ENCODE peak calls at places on chromosomes 4 and X, in four cellular contexts. O, X, S and E are unnamed samples.

GRCh38 chr4:30768278-30768677 is 48.1 kb downstream of the PCDH7 start:
- DNase-seq in X (peak; percentile 73), O (no peak), S (no peak), E (no peak)

GRCh38 chr4:4254666-4255065 is 6.6 kb upstream of the TMEM128 start:
- DNase-seq in X (no peak), S (no peak), O (no peak), E (no peak)

GRCh38 chr4:59994118-59994517 is 1206.0 kb upstream of the ADGRL3 start:
- DNase-seq in X (peak; percentile 56), S (no peak), O (no peak), E (peak; percentile 43)

GRCh38 chr4:162497564-162498167 is 333.9 kb upstream of the FSTL5 start:
- DNase-seq in S (no peak), X (peak; percentile 19), O (peak; percentile 42), E (no peak)

GRCh38 chr4:2285665-2286381 is 23.9 kb upstream of the MXD4 start:
- DNase-seq in O (no peak), X (no peak), S (no peak), E (no peak)

GRCh38 chr4:79682801-79683217 is 274.8 kb upstream of the GK2 start:
- DNase-seq in O (peak; percentile 53), X (no peak), S (no peak), E (no peak)

GRCh38 chrX:102860235-102860634 is 76.8 kb upstream of the RAB40AL start:
- DNase-seq in S (no peak), X (no peak), O (no peak), E (no peak)

GRCh38 chrX:152943826-152944225 is 46.0 kb downstream of the ZNF185 start:
- DNase-seq in S (no peak), O (no peak), X (no peak), E (no peak)

GRCh38 chr4:40721730-40722171 is 28.0 kb upstream of the NSUN7 start:
- DNase-seq in X (no peak), O (peak; percentile 58), S (no peak), E (no peak)

GRCh38 chrX:81890476-81890875 is 688.6 kb downstream of the SH3BGRL start:
- DNase-seq in O (no peak), X (no peak), S (no peak), E (no peak)

GRCh38 chrX:38862100-38862499 is 60.8 kb downstream of the MID1IP1 start:
- DNase-seq in O (no peak), X (peak; percentile 55), S (no peak), E (no peak)

DNA sequence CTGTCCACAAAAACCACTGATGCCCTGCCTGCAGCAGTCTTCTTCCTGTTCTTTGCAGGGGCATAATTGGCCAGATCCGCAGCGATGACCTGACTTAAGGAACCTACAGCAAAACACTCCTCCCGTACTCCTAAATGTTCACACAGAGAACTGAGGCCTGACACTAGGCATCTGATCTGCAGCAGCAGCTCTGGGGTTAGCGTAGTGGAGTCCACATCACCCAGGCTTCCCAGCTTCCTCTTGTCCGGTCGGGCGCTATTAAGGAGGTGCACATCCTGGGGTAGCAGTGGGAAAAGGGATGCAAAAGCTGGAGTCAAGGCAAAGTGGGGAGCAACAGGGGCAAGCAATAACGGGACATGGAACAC is 758 bp downstream of the SCFD2 start:
- DNase-seq in X (peak; percentile 21), S (no peak), O (peak; percentile 27), E (peak; percentile 29)
- H4K8ac ChIP-seq in X (no peak overlapping the region), S (peak overlapping the region; percentile 39), O (peak overlapping the region; percentile 98), E (no peak overlapping the region)

DNA sequence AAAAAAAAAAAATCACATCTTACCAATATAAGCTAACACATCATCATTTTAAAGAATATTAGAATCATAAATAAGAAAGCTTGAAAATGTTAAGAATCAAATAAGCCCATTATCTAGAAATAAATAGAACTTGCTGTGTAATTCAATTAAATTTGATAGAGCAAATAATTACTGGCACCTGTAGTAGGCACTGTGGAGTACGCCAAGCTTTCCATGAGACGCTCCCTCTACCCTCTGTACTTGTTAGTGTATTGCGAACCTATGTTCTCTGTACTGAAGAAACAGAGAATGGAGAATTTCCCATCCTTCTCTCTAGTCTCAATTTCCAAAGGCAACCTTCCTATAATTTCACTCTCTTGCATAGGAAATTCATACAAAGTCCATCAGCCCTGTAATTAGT is 61.7 kb upstream of the HAND2 start:
- DNase-seq in S (no peak), O (no peak), X (peak; percentile 3), E (no peak)
- H4K5ac ChIP-seq in S (no peak overlapping the region), O (no peak overlapping the region), X (no peak overlapping the region), E (no peak overlapping the region)

GRCh38 chr4:118086334-118086733 is 52.0 kb downstream of the NDST3 start:
- DNase-seq in S (no peak), O (peak; percentile 31), X (peak; percentile 80), E (no peak)
- H2BK5ac ChIP-seq in S (no peak overlapping the region), O (no peak overlapping the region), X (no peak overlapping the region), E (no peak overlapping the region)

GRCh38 chrX:14871767-14872166 is 1.1 kb downstream of the FANCB start:
- DNase-seq in S (no peak), X (no peak), O (no peak), E (no peak)

GRCh38 chrX:14872851-14873675 is at the start of the genes FANCB and MOSPD2:
- DNase-seq in S (peak; percentile 85), O (peak; percentile 91), X (peak; percentile 97), E (peak; percentile 96)

GRCh38 chrX:14875624-14876023 is 2.4 kb downstream of the MOSPD2 start:
- DNase-seq in S (no peak), X (no peak), O (no peak), E (no peak)

GRCh38 chrX:14872355-14872754 is 514 bp downstream of the FANCB start:
- DNase-seq in O (no peak), S (no peak), X (peak; percentile 1), E (no peak)

GRCh38 chrX:14873676-14874049 is 442 bp downstream of the MOSPD2 start:
- DNase-seq in S (no peak), X (no peak), O (no peak), E (no peak)
- H4K8ac ChIP-seq in S (peak overlapping the region; percentile 57), X (no peak overlapping the region), O (peak overlapping the region; percentile 18), E (no peak overlapping the region)

DNA sequence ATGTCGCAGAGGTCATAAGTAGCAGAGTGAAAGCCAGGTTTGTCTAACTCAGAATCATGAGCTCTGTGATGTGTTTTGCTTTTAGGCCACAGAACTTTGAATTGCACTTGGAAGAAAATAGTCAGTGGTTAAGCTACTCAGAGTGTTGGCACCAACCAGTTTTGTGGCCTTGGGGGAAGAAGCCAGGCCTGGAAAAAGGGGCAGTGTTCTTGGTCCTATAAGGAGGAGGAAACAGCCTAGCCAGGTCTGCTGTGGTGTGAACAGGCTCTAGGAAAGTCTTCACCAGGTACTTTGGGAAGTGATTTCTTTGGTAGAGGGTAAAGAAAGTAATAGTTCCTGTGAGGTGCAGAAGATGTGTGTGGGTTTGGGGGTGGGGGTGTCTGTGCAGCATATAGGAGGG is 49.2 kb downstream of the FHIP1A start:
- DNase-seq in S (no peak), X (no peak), O (no peak), E (no peak)
- H4K5ac ChIP-seq in S (no peak overlapping the region), X (no peak overlapping the region), O (no peak overlapping the region), E (no peak overlapping the region)

GRCh38 chr4:123114915-123115756 is 192.7 kb upstream of the NUDT6 start:
- DNase-seq in S (peak; percentile 60), O (no peak), X (no peak), E (peak; percentile 63)
- H2BK5ac ChIP-seq in S (no peak overlapping the region), O (peak overlapping the region; percentile 37), X (no peak overlapping the region), E (no peak overlapping the region)